ENCODE peak calls at places on chromosome 4, in five cellular contexts. A is bronchial epithelial cell; E is psoas muscle; G is CD4-positive, alpha-beta T cell; W is SK-N-SH. T is an unnamed sample.

GRCh38 chr4:176601156-176601555 is 191.6 kb downstream of the VEGFC start:
- DNase-seq in W (no peak), A (no peak), G (no peak), E (no peak), T (no peak)

GRCh38 chr4:1637580-1638271 is 46.4 kb downstream of the FAM53A start:
- DNase-seq in G (no peak), E (no peak), A (no peak), W (no peak), T (no peak)

GRCh38 chr4:21102667-21103066 is 402.4 kb downstream of the PACRGL start:
- DNase-seq in A (no peak), W (no peak), E (no peak), G (no peak), T (no peak)

GRCh38 chr4:25361253-25361652 is 15.8 kb upstream of the ANAPC4 start:
- DNase-seq in W (no peak), E (no peak), A (no peak), G (no peak), T (no peak)

GRCh38 chr4:90186229-90186628 is 59.0 kb downstream of the CCSER1 start:
- DNase-seq in A (no peak), W (no peak), E (no peak), G (no peak), T (no peak)

GRCh38 chr4:152937535-152938236 is 1.6 kb downstream of the FHDC1 start:
- DNase-seq in E (peak; percentile 76), G (no peak), W (peak; percentile 78), A (no peak), T (peak; percentile 23)

GRCh38 chr4:187139116-187139515 is 415.5 kb upstream of the FAT1 start:
- DNase-seq in G (no peak), W (no peak), E (no peak), A (no peak), T (no peak)

GRCh38 chr4:10160280-10160856 is 43.8 kb upstream of the WDR1 start:
- DNase-seq in E (no peak), W (no peak), A (peak; percentile 42), G (no peak), T (no peak)

GRCh38 chr4:131370846-131371245 is 1778.2 kb upstream of the PCDH10 start:
- DNase-seq in G (no peak), W (no peak), A (no peak), E (no peak), T (peak; percentile 15)

GRCh38 chr4:86963697-86964096 is 28.9 kb downstream of the AFF1 start:
- DNase-seq in A (peak; percentile 82), E (no peak), G (no peak), W (no peak), T (no peak)

GRCh38 chr4:137545461-137545861 is 13.2 kb upstream of the PCDH18 start:
- DNase-seq in E (no peak), W (no peak), A (no peak), G (no peak), T (no peak)

GRCh38 chr4:21410372-21410771 is 538.2 kb downstream of the KCNIP4 start:
- DNase-seq in A (no peak), G (no peak), E (no peak), W (no peak), T (no peak)

GRCh38 chr4:145388043-145388442 is 93.6 kb upstream of the SMAD1 start:
- DNase-seq in A (peak; percentile 52), E (no peak), G (no peak), W (no peak), T (no peak)

GRCh38 chr4:96602661-96603060 is 762.8 kb downstream of the PDHA2 start:
- DNase-seq in E (no peak), A (no peak), W (no peak), G (no peak), T (peak; percentile 4)

DNA sequence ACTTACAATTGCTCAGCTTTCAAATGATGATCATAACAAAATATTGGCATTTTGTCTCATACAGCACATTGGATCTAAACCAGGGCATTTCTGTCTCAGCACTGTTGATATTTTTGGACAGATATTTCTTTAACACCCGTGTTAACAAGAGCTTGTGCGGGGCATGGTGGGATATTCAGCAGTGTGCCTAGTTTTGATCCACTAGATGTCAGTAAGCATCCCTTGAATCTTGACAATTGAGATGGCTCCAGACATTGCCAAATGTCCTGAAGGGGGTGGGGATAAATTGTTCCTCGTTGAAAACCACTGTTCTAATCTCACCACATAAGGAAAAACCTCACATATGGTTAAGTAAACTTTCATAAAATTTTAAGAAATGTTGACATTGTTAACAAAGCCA is 806.3 kb downstream of the STIM2 start:
- DNase-seq in G (no peak), E (no peak), A (peak; percentile 8), W (peak; percentile 3), T (peak; percentile 4)
- TF ChIP-seq CTCF in G (no peak), E (no peak), A (no peak), W (peak; percentile 8), T (no peak)

GRCh38 chr4:117700111-117700892 is 334.0 kb upstream of the NDST3 start:
- DNase-seq in W (no peak), G (no peak), E (no peak), A (peak; percentile 3), T (no peak)
- TF ChIP-seq CTCF in W (peak; percentile 50), G (no peak), E (no peak), A (no peak), T (no peak)

DNA sequence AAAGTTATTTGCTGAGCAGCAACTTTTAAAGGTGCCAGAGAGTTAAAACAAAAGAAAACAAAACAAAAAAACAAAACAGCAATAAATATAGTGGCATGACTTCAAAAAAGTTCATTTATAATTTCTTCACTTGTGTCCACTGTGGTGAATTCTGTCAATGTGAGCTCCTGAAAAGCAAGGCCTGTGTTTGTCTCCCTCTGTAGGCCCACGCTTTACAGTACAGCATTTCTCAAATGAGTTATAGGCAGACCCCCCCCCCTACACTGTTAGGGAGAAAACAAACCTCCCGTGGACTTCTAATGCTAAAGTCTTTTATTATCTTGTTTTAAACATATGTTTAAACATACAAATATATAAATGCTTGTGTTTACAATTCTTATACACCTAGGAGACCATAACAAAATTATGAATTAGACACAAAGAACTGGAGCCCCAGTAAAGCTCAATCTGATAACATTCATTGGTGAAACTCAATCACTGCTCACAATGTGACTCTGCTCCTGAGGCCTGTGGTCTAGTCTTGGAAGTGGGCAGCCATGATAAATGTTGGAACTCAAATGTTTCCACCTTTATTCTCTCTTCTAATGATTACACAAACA is 47.0 kb upstream of the SCOC start:
- DNase-seq in W (peak; percentile 54), G (no peak), A (peak; percentile 46), E (no peak), T (peak; percentile 14)
- TF ChIP-seq CTCF in W (peak; percentile 88), G (no peak), A (peak; percentile 60), E (peak; percentile 58), T (peak; percentile 32)

GRCh38 chr4:175509320-175509719 is 302.7 kb downstream of the GPM6A start:
- DNase-seq in W (no peak), E (no peak), G (no peak), A (no peak), T (no peak)
- TF ChIP-seq CTCF in W (peak; percentile 41), E (no peak), G (no peak), A (no peak), T (no peak)